ENCODE peak calls at places on chromosomes 16 and 17, in nine cellular contexts. S is HL-60, Y is PC-9, A is lower leg skin, C is upper lobe of right lung, G is Peyer's patch, M is fibroblast of lung, N is NT2/D1, T is AG10803. D is an unnamed sample.

GRCh38 chr17:76268015-76268749 is 3.0 kb downstream of the UBALD2 start:
- DNase-seq in M (peak; percentile 70), S (peak; percentile 87), Y (no peak), T (peak; percentile 80), A (peak; percentile 97), G (peak; percentile 93), C (peak; percentile 91), N (no peak), D (peak; percentile 86)

GRCh38 chr17:6464446-6465041 is 20.3 kb downstream of the PIMREG start:
- DNase-seq in G (no peak), T (no peak), N (no peak), Y (no peak), M (no peak), A (no peak), C (no peak), S (no peak), D (no peak)

GRCh38 chr16:87345721-87346424 is 28.7 kb upstream of the C16orf95 start:
- DNase-seq in A (no peak), C (no peak), G (no peak), T (no peak), N (no peak), S (no peak), Y (no peak), M (no peak), D (no peak)

GRCh38 chr16:20314575-20314974 is 12.7 kb downstream of the GP2 start:
- DNase-seq in Y (no peak), N (no peak), S (no peak), G (no peak), M (no peak), A (no peak), T (no peak), C (no peak), D (no peak)

GRCh38 chr16:2897110-2897509 is 14.1 kb downstream of the FLYWCH2 start:
- DNase-seq in Y (no peak), M (no peak), S (no peak), C (no peak), A (no peak), N (no peak), G (peak; percentile 65), T (no peak), D (peak; percentile 53)

GRCh38 chr17:40981115-40981514 is 3.0 kb downstream of the KRT40 start:
- DNase-seq in C (no peak), S (no peak), T (no peak), G (no peak), M (no peak), Y (no peak), A (no peak), N (no peak), D (no peak)

GRCh38 chr17:63439682-63440081 is 6.4 kb downstream of the CYB561 start:
- DNase-seq in M (peak; percentile 46), C (no peak), T (peak; percentile 66), N (no peak), S (no peak), G (no peak), A (no peak), Y (no peak), D (no peak)

GRCh38 chr17:9356488-9356911 is 219.1 kb downstream of the STX8 start:
- DNase-seq in Y (no peak), G (no peak), A (no peak), N (no peak), T (no peak), S (no peak), C (no peak), M (no peak), D (no peak)

GRCh38 chr17:8893621-8894020 is 26.1 kb upstream of the PIK3R6 start:
- DNase-seq in A (no peak), G (peak; percentile 36), S (no peak), T (no peak), N (no peak), Y (no peak), C (no peak), M (no peak), D (no peak)

GRCh38 chr17:1713160-1713877 is 3.1 kb upstream of the TLCD2 start:
- DNase-seq in C (no peak), M (peak; percentile 18), G (no peak), A (no peak), T (no peak), N (no peak), S (no peak), Y (no peak), D (no peak)
- H3K4me3 ChIP-seq in C (peak overlapping the region; percentile 90), M (peak overlapping the region; percentile 87), G (no peak overlapping the region), A (no peak overlapping the region), T (peak overlapping the region; percentile 95), N (peak overlapping the region; percentile 36), S (no peak overlapping the region), Y (peak overlapping the region; percentile 81), D (peak overlapping the region; percentile 96)

DNA sequence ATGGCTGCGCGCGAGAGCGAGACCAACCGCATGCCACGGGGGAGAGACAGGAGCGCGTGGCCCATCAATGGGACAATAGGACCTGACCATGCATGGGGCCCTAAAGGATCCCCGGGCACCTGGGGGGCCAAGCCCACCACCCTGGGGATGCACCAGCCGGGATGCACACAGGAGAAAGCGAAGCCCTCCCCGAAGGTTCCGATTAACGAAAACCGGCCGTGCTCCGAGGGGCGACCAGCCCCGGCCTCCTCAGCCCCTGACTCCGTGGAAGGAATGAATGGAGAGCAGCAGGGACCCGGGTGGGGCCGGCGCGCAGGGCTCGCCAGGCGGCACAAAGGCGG is 488 bp downstream of the JPT1 start:
- DNase-seq in T (no peak), S (no peak), M (no peak), A (no peak), C (no peak), N (no peak), Y (no peak), G (peak; percentile 60), D (no peak)
- H3K4me3 ChIP-seq in T (peak overlapping the region; percentile 85), S (peak overlapping the region; percentile 73), M (peak overlapping the region; percentile 89), A (peak overlapping the region; percentile 82), C (peak overlapping the region; percentile 78), N (peak overlapping the region; percentile 99), Y (peak overlapping the region; percentile 81), G (peak overlapping the region; percentile 97), D (peak overlapping the region; percentile 95)

DNA sequence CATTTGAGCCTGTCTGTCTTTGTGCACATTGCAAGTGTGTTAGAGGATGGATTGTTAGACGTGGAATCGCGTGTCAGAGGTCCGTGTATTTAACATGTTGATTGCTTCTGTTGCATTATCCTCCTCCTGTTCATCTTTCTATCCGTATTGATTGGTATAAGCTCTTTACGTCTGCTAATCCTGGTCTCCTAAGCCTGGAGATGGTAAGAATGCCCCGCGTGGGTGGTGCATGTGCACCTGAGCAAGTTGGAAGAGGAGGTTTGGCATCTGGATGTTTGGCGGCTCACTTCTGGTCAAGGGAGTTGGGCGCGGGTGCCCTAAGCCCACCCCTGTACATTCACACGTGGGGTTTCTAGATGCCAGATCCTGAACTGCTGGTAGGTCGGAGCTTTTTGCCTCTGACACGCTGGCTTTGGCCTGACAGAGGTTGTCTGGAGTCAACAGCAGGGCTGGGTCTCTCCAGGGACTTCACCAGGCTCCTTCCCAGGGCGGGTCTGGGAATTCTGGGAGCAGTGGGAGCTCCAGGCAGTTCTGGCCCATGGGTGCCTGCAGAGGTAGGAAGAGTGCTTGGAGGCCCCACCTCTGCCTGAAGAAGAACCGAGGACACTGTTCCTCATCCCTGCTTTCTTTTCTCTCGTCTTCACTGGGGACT is 107.3 kb downstream of the OR1D5 start:
- DNase-seq in M (no peak), G (no peak), S (no peak), T (no peak), Y (no peak), N (no peak), A (peak; percentile 56), C (peak; percentile 42), D (no peak)
- H3K4me3 ChIP-seq in M (no peak overlapping the region), G (no peak overlapping the region), S (no peak overlapping the region), T (no peak overlapping the region), Y (no peak overlapping the region), N (no peak overlapping the region), A (no peak overlapping the region), C (no peak overlapping the region), D (no peak overlapping the region)

GRCh38 chr16:68246121-68246520 is 948 bp downstream of the PLA2G15 start:
- DNase-seq in Y (no peak), T (no peak), C (no peak), M (no peak), A (no peak), S (no peak), G (no peak), N (no peak), D (no peak)
- H3K4me3 ChIP-seq in Y (peak overlapping the region; percentile 91), T (peak overlapping the region; percentile 98), C (peak overlapping the region; percentile 98), M (peak overlapping the region; percentile 95), A (no peak overlapping the region), S (peak overlapping the region; percentile 98), G (no peak overlapping the region), N (no peak overlapping the region), D (peak overlapping the region; percentile 99)

D was measured in coronary artery.